ENCODE peak calls at places on chromosomes 6 and 20, in five cellular contexts. One of them, this sample, is unnamed.

GRCh38 chr6:16582437-16583150 is 178.7 kb downstream of the ATXN1 start:
- DNase-seq in T-cell: no peak
- DNase-seq in HT1080: no peak
- DNase-seq in astrocyte: no peak
- DNase-seq in lung: no peak
- DNase-seq in this sample: no peak

GRCh38 chr20:43906505-43907034 is 8.1 kb upstream of the TOX2 start:
- DNase-seq in astrocyte: no peak
- DNase-seq in T-cell: no peak
- DNase-seq in HT1080: no peak
- DNase-seq in lung: no peak
- DNase-seq in this sample: no peak

GRCh38 chr6:52104979-52105378 is 17.6 kb upstream of the PKHD1 start:
- DNase-seq in astrocyte: no peak
- DNase-seq in HT1080: no peak
- DNase-seq in lung: no peak
- DNase-seq in T-cell: no peak
- DNase-seq in this sample: no peak

GRCh38 chr6:169899481-169900145 is 148.2 kb downstream of the ERMARD start:
- DNase-seq in T-cell: no peak
- DNase-seq in astrocyte: no peak
- DNase-seq in lung: no peak
- DNase-seq in HT1080: no peak
- DNase-seq in this sample: no peak

GRCh38 chr6:158631678-158632537 is 12.6 kb downstream of the DYNLT1 start:
- DNase-seq in lung: no peak
- DNase-seq in HT1080: peak
- DNase-seq in astrocyte: peak
- DNase-seq in T-cell: no peak
- DNase-seq in this sample: peak

GRCh38 chr20:36604952-36605308 is 649 bp upstream of the RAB5IF start:
- DNase-seq in astrocyte: no peak
- DNase-seq in lung: no peak
- DNase-seq in HT1080: peak
- DNase-seq in T-cell: peak
- DNase-seq in this sample: peak

GRCh38 chr6:108797951-108798671 is 50.1 kb upstream of the ARMC2 start:
- DNase-seq in lung: no peak
- DNase-seq in HT1080: no peak
- DNase-seq in astrocyte: no peak
- DNase-seq in T-cell: no peak
- DNase-seq in this sample: no peak

GRCh38 chr20:58223358-58223941 is 5.0 kb downstream of the ANKRD60 start:
- DNase-seq in astrocyte: no peak
- DNase-seq in T-cell: no peak
- DNase-seq in lung: no peak
- DNase-seq in HT1080: no peak
- DNase-seq in this sample: no peak

GRCh38 chr6:75275067-75275466 is 9.5 kb downstream of the TMEM30A start:
- DNase-seq in astrocyte: peak
- DNase-seq in lung: no peak
- DNase-seq in HT1080: peak
- DNase-seq in T-cell: no peak
- DNase-seq in this sample: no peak

GRCh38 chr20:35568645-35569044 is 26.8 kb downstream of the ERGIC3 start:
- DNase-seq in HT1080: no peak
- DNase-seq in astrocyte: no peak
- DNase-seq in T-cell: no peak
- DNase-seq in lung: no peak
- DNase-seq in this sample: peak

GRCh38 chr6:44431118-44431725 is 43.7 kb downstream of the CDC5L start:
- DNase-seq in astrocyte: peak
- DNase-seq in T-cell: peak
- DNase-seq in lung: peak
- DNase-seq in HT1080: peak
- DNase-seq in this sample: peak